ENCODE peak calls at places on chromosomes 1 and 21, in five cellular contexts. I, B, M, W and Q are unnamed samples.

GRCh38 chr1:245869847-245870246 is 637.2 kb downstream of the SMYD3 start:
- DNase-seq in B (no peak), M (no peak), I (no peak), W (no peak), Q (no peak)

GRCh38 chr1:91884459-91885290 is 1.3 kb downstream of the TGFBR3 start:
- DNase-seq in M (peak), W (no peak), B (no peak), I (no peak), Q (peak)

GRCh38 chr1:244730934-244731434 is 78.1 kb downstream of the DESI2 start:
- DNase-seq in M (no peak), I (no peak), B (no peak), W (no peak), Q (no peak)

GRCh38 chr21:44791246-44791645 is 10.4 kb downstream of the UBE2G2 start:
- DNase-seq in I (no peak), B (no peak), M (no peak), W (no peak), Q (no peak)

GRCh38 chr1:39690225-39690624 is 1.0 kb downstream of the HPCAL4 start:
- DNase-seq in M (no peak), B (no peak), I (no peak), W (no peak), Q (no peak)

GRCh38 chr21:46024983-46025860 is 43.7 kb downstream of the COL6A1 start:
- DNase-seq in W (peak), I (no peak), M (no peak), B (no peak), Q (no peak)

GRCh38 chr1:223628233-223628632 is 37.3 kb downstream of the CAPN8 start:
- DNase-seq in M (peak), W (peak), B (no peak), I (peak), Q (peak)

GRCh38 chr1:241101622-241102021 is 255.4 kb downstream of the RGS7 start:
- DNase-seq in B (no peak), M (no peak), I (no peak), W (no peak), Q (no peak)

GRCh38 chr1:172815740-172816139 is 156.8 kb downstream of the FASLG start:
- DNase-seq in I (no peak), M (no peak), B (no peak), W (peak), Q (no peak)

GRCh38 chr1:232628335-232629214 is 1.4 kb downstream of the SIPA1L2 start:
- DNase-seq in B (no peak), I (no peak), M (no peak), W (peak), Q (no peak)

GRCh38 chr1:145719230-145720079 is at the start of gene CD160:
- DNase-seq in W (no peak), I (no peak), M (no peak), B (no peak), Q (no peak)

GRCh38 chr1:102919659-102920058 is 188.7 kb downstream of the COL11A1 start:
- DNase-seq in M (no peak), W (peak), I (no peak), B (no peak), Q (no peak)

GRCh38 chr1:29679316-29679715 is 443.0 kb downstream of the PTPRU start:
- DNase-seq in I (no peak), W (no peak), B (no peak), M (no peak), Q (no peak)

GRCh38 chr1:153796786-153797659 is 21.8 kb downstream of the SLC27A3 start:
- DNase-seq in B (peak), I (peak), M (peak), W (peak), Q (peak)

GRCh38 chr21:32750405-32750804 is 21.1 kb downstream of the PAXBP1 start:
- DNase-seq in B (no peak), W (no peak), I (no peak), M (no peak), Q (no peak)

GRCh38 chr1:2468540-2468939 is 7.5 kb upstream of the PLCH2 start:
- DNase-seq in B (no peak), I (no peak), W (no peak), M (no peak), Q (no peak)

GRCh38 chr1:67747667-67748066 is 62.7 kb downstream of the GADD45A start:
- DNase-seq in I (no peak), B (peak), M (no peak), W (peak), Q (no peak)

GRCh38 chr1:35726814-35727433 is 8.2 kb upstream of the C1orf216 start:
- DNase-seq in M (peak), W (peak), B (no peak), I (peak), Q (peak)

GRCh38 chr1:101262601-101263348 is 26.0 kb downstream of the S1PR1 start:
- DNase-seq in I (no peak), B (no peak), M (no peak), W (peak), Q (no peak)

GRCh38 chr1:84720275-84720780 is 30.1 kb upstream of the SSX2IP start:
- DNase-seq in B (no peak), M (no peak), I (no peak), W (no peak), Q (no peak)

GRCh38 chr1:84722794-84723193 is 32.5 kb upstream of the SSX2IP start:
- DNase-seq in M (no peak), I (no peak), B (no peak), W (peak), Q (no peak)

GRCh38 chr1:84721152-84721551 is 30.9 kb upstream of the SSX2IP start:
- DNase-seq in W (peak), I (no peak), B (no peak), M (no peak), Q (no peak)

GRCh38 chr1:84726593-84727275 is 36.5 kb upstream of the SSX2IP start:
- DNase-seq in B (no peak), I (no peak), M (no peak), W (peak), Q (no peak)

GRCh38 chr1:84724128-84724860 is 34.0 kb upstream of the SSX2IP start:
- DNase-seq in W (no peak), B (no peak), M (no peak), I (no peak), Q (no peak)
- TF ChIP-seq CTCF in W (peak), B (no peak), M (no peak), I (no peak), Q (no peak)

DNA sequence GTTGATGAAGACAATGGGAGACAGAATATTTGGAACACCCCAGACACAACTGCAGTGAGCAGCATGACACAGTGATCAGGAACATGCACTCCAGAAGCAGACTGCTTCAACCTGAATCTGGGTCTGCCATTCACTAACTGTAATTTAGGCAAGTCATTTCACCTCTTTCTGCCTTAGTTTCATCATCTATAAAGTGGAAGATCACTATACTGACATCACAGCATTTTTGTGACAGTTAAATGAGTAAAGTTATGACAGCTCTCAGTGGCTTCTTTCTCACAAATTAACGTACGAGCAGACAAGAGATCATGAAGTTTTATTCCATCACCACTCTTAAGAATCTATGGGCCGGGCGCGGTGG is 14.3 kb downstream of the LRRC41 start:
- DNase-seq in I (no peak), M (no peak), B (no peak), W (no peak), Q (no peak)
- TF ChIP-seq CTCF in I (no peak), M (no peak), B (no peak), W (no peak), Q (no peak)

GRCh38 chr1:228032041-228032440 is 25.2 kb downstream of the WNT3A start:
- DNase-seq in W (no peak), I (no peak), M (no peak), B (no peak), Q (no peak)

GRCh38 chr1:228030451-228031201 is 23.8 kb downstream of the WNT3A start:
- DNase-seq in I (no peak), M (no peak), B (no peak), W (no peak), Q (no peak)

GRCh38 chr1:228029281-228029680 is 22.5 kb downstream of the WNT3A start:
- DNase-seq in W (no peak), M (no peak), I (no peak), B (no peak), Q (no peak)

GRCh38 chr1:228033376-228033775 is 26.6 kb downstream of the WNT3A start:
- DNase-seq in M (no peak), W (no peak), I (no peak), B (no peak), Q (no peak)

GRCh38 chr1:228031276-228031995 is 24.6 kb downstream of the WNT3A start:
- DNase-seq in B (no peak), W (no peak), M (no peak), I (no peak), Q (peak)
- TF ChIP-seq CTCF in B (no peak), W (no peak), M (no peak), I (no peak), Q (no peak)

GRCh38 chr1:111176678-111177077 is 23.8 kb downstream of the DENND2D start:
- DNase-seq in W (no peak), M (no peak), I (no peak), B (no peak), Q (no peak)

GRCh38 chr1:111172463-111172862 is 28.0 kb downstream of the DENND2D start:
- DNase-seq in B (no peak), W (no peak), I (no peak), M (no peak), Q (no peak)

GRCh38 chr1:111179968-111180533 is 20.4 kb downstream of the DENND2D start:
- DNase-seq in W (no peak), M (no peak), B (no peak), I (no peak), Q (no peak)

GRCh38 chr1:111175349-111175748 is 25.1 kb downstream of the DENND2D start:
- DNase-seq in I (no peak), M (no peak), B (no peak), W (no peak), Q (no peak)

DNA sequence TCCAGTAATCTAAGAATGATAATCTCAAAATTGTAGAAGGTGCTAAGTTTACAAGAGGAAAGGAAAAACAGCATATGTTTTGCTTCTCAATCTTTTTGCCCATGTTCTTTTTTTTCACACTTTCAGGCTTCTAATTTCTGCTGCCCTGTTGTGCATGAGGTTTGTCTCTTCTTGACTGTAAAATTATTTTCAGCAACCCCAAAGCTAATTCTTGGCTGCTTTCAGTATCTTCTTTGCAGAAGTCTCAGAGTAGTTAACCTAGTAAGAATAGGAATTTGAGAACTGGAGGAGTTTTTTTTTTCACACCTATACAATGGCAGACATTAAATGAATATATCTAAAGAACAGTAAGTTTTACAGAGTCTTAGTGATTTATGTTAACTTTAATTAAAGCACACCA is 26.4 kb downstream of the DENND2D start:
- DNase-seq in I (no peak), B (no peak), M (no peak), W (no peak), Q (no peak)
- TF ChIP-seq CTCF in I (no peak), B (no peak), M (no peak), W (no peak), Q (no peak)

GRCh38 chr1:19650416-19651140 is 6.5 kb downstream of the NBL1 start:
- DNase-seq in B (peak), I (no peak), M (no peak), W (no peak), Q (no peak)

GRCh38 chr1:19646771-19647319 is 2.7 kb downstream of the NBL1 start:
- DNase-seq in M (no peak), B (no peak), W (no peak), I (no peak), Q (no peak)

GRCh38 chr1:19647643-19648042 is 3.5 kb downstream of the NBL1 start:
- DNase-seq in M (no peak), B (no peak), I (no peak), W (no peak), Q (no peak)

GRCh38 chr1:19648239-19648638 is 4.1 kb downstream of the NBL1 start:
- DNase-seq in W (no peak), M (no peak), I (no peak), B (no peak), Q (no peak)

GRCh38 chr1:19648689-19649088 is 4.6 kb downstream of the NBL1 start:
- DNase-seq in B (peak), I (no peak), W (peak), M (no peak), Q (no peak)
- TF ChIP-seq CTCF in B (no peak), I (peak), W (no peak), M (no peak), Q (peak)

GRCh38 chr1:112714313-112715263 is 544 bp downstream of the PPM1J start:
- DNase-seq in B (no peak), W (no peak), M (peak), I (no peak), Q (peak)
- TF ChIP-seq CTCF in B (no peak), W (no peak), M (no peak), I (no peak), Q (no peak)

GRCh38 chr1:43847290-43847689 is 86.3 kb upstream of the ARTN start:
- DNase-seq in W (peak), I (no peak), M (no peak), B (no peak), Q (no peak)
- TF ChIP-seq CTCF in W (no peak), I (no peak), M (no peak), B (no peak), Q (no peak)

DNA sequence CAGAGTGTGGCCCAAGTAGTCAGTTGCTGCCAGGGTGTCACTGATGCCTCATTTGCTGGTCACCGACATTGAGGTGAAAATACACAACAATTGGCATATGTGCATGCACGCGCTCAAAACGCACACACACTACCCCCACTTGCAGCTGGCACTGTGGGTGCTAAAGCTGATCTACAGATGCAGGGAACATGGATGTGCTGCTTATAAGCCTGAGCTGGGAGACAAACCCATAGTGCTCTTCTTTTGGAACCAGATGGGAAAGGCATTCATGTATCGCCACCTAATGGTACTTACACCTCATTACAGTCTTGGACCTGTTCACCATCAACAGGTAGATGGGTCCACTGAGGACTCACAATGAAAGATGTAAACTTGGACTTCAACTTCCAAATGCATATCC is 70.3 kb upstream of the CAMK1G start:
- DNase-seq in B (no peak), M (no peak), W (peak), I (no peak), Q (no peak)
- TF ChIP-seq CTCF in B (no peak), M (no peak), W (peak), I (peak), Q (no peak)

DNA sequence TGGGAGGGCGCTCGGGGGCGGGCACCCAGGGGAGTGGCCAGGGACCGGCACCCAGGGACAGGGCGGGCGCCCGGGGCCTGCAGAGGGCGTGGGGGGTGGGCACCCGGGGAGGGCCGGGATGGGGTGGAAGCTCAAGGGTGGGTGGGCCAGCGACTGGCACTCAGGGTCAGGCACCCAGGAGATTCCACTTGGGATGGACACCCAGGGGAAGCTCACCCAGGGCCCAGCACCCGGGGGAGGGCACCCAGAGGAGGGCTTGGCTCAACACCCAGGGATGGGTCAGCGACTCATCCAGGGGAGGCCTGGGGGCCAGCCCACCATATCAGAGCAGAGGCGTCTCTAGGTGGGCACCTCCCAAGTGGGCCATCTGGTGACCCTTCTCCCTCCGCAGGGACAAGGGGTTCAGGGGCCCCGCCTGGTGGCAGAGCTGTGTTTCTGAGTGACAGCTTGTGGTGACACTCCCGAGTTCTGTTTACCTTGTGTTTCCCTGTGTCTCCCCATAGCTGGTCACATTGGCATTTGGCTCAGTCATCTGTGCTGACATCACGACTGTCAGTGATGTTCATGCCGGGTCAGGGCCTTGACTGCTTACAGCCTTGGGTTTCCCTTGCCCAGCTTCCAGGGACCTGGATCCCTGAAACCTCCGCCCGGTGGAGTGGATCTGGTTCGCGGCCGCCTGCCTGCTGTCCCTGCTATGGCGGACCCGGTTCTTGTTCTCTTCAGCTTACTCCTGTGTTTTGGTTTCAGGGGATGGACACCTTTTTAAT is 749 bp downstream of the IBA57 start:
- DNase-seq in I (no peak), B (peak), W (peak), M (peak), Q (peak)
- TF ChIP-seq CTCF in I (peak), B (peak), W (peak), M (no peak), Q (peak)